ENCODE peak calls at places on chromosomes 13 and 19, in six cellular contexts. A is A549, M is mesendoderm, U is IMR-90, P is PC-3, K is SK-N-SH. S is an unnamed sample.

GRCh38 chr19:4676955-4677731 is 7.0 kb upstream of the MYDGF start:
- DNase-seq in A (peak; percentile 81), M (peak; percentile 94), U (peak; percentile 35), P (peak; percentile 53), K (peak; percentile 69), S (peak; percentile 90)

GRCh38 chr19:55319786-55320185 is 5.4 kb downstream of the TMEM150B start:
- DNase-seq in A (no peak), M (peak; percentile 90), U (peak; percentile 28), P (no peak), K (peak; percentile 83), S (peak; percentile 95)

GRCh38 chr19:55697069-55697440 is 22.0 kb downstream of the EPN1 start:
- DNase-seq in A (no peak), M (no peak), U (no peak), P (no peak), K (no peak), S (peak; percentile 72)

GRCh38 chr19:19420570-19421301 is 15.3 kb downstream of the GATAD2A start:
- DNase-seq in A (no peak), M (no peak), U (no peak), P (peak; percentile 54), K (no peak), S (no peak)

GRCh38 chr13:30319130-30319529 is 11.8 kb upstream of the KATNAL1 start:
- DNase-seq in A (no peak), M (no peak), U (no peak), P (no peak), K (no peak), S (no peak)

GRCh38 chr13:44967656-44968451 is 21.4 kb downstream of the NUFIP1 start:
- DNase-seq in A (peak; percentile 18), M (no peak), U (peak; percentile 31), P (peak; percentile 18), K (no peak), S (peak; percentile 58)

GRCh38 chr13:113557013-113557412 is 27.5 kb upstream of the TFDP1 start:
- DNase-seq in A (no peak), M (no peak), U (no peak), P (no peak), K (no peak), S (peak; percentile 44)

GRCh38 chr13:106416645-106417044 is 118.8 kb downstream of the EFNB2 start:
- DNase-seq in A (no peak), M (no peak), U (no peak), P (no peak), K (no peak), S (no peak)

GRCh38 chr13:95530178-95530577 is 22.3 kb upstream of the CLDN10 start:
- DNase-seq in A (peak; percentile 51), M (no peak), U (peak; percentile 5), P (peak; percentile 90), K (no peak), S (peak; percentile 84)

GRCh38 chr19:13012690-13013608 is 17.7 kb downstream of the NFIX start:
- DNase-seq in A (no peak), M (peak; percentile 47), U (peak; percentile 63), P (peak; percentile 78), K (no peak), S (peak; percentile 99)

GRCh38 chr19:19510432-19510831 is 4.9 kb downstream of the TSSK6 start:
- DNase-seq in A (no peak), M (peak; percentile 65), U (no peak), P (no peak), K (no peak), S (peak; percentile 81)

GRCh38 chr19:53867225-53868090 is at the start of gene MYADM:
- DNase-seq in A (peak; percentile 100), M (peak; percentile 100), U (peak; percentile 97), P (peak; percentile 100), K (peak; percentile 97), S (peak; percentile 100)

GRCh38 chr13:103009061-103009840 is 57.0 kb downstream of the SLC10A2 start:
- DNase-seq in A (no peak), M (no peak), U (no peak), P (no peak), K (no peak), S (no peak)

GRCh38 chr13:103004790-103005307 is 61.4 kb downstream of the SLC10A2 start:
- DNase-seq in A (no peak), M (no peak), U (no peak), P (no peak), K (no peak), S (no peak)

GRCh38 chr13:103007427-103007762 is 58.8 kb downstream of the SLC10A2 start:
- DNase-seq in A (no peak), M (no peak), U (no peak), P (no peak), K (no peak), S (no peak)

GRCh38 chr13:103002279-103002678 is 63.9 kb downstream of the SLC10A2 start:
- DNase-seq in A (no peak), M (no peak), U (no peak), P (no peak), K (no peak), S (no peak)

GRCh38 chr13:103006706-103007426 is 59.4 kb downstream of the SLC10A2 start:
- DNase-seq in A (no peak), M (no peak), U (no peak), P (no peak), K (no peak), S (no peak)
- H3K4me2 ChIP-seq in A (no peak overlapping the region), M (no peak overlapping the region), U (no peak overlapping the region), P (no peak overlapping the region), K (no peak overlapping the region), S (no peak overlapping the region)

GRCh38 chr19:11792942-11793341 is 5.4 kb upstream of the ZNF491 start:
- DNase-seq in A (no peak), M (no peak), U (no peak), P (no peak), K (no peak), S (no peak)
- H3K4me3 ChIP-seq in A (no peak overlapping the region), M (no peak overlapping the region), U (no peak overlapping the region), P (no peak overlapping the region), K (no peak overlapping the region), S (no peak overlapping the region)

GRCh38 chr13:74301200-74302063 is 167.2 kb upstream of the KLF12 start:
- DNase-seq in A (no peak), M (peak; percentile 18), U (peak; percentile 24), P (no peak), K (no peak), S (no peak)

GRCh38 chr13:74305876-74306275 is 171.7 kb upstream of the KLF12 start:
- DNase-seq in A (no peak), M (peak; percentile 83), U (no peak), P (no peak), K (no peak), S (no peak)

GRCh38 chr13:74306496-74306895 is 172.3 kb upstream of the KLF12 start:
- DNase-seq in A (no peak), M (peak; percentile 85), U (peak; percentile 45), P (peak; percentile 4), K (peak; percentile 20), S (no peak)
- H3K4me1 ChIP-seq in A (no peaks in the 10 kb centered on the region), M (no peaks in the 10 kb centered on the region), U (no peaks in the 10 kb centered on the region), P (no peaks in the 10 kb centered on the region), K (no peaks in the 10 kb centered on the region), S (peaks cover 3% of the 10 kb centered on the region)

GRCh38 chr13:59447031-59447430 is 716.7 kb downstream of the DIAPH3 start:
- DNase-seq in A (no peak), M (peak; percentile 39), U (no peak), P (no peak), K (peak; percentile 48), S (no peak)

GRCh38 chr13:59446391-59446790 is 717.3 kb downstream of the DIAPH3 start:
- DNase-seq in A (no peak), M (no peak), U (no peak), P (no peak), K (no peak), S (no peak)

GRCh38 chr13:59449750-59450149 is 714.0 kb downstream of the DIAPH3 start:
- DNase-seq in A (no peak), M (no peak), U (no peak), P (no peak), K (no peak), S (no peak)

GRCh38 chr13:59450218-59450617 is 713.5 kb downstream of the DIAPH3 start:
- DNase-seq in A (no peak), M (no peak), U (no peak), P (no peak), K (peak; percentile 15), S (no peak)

DNA sequence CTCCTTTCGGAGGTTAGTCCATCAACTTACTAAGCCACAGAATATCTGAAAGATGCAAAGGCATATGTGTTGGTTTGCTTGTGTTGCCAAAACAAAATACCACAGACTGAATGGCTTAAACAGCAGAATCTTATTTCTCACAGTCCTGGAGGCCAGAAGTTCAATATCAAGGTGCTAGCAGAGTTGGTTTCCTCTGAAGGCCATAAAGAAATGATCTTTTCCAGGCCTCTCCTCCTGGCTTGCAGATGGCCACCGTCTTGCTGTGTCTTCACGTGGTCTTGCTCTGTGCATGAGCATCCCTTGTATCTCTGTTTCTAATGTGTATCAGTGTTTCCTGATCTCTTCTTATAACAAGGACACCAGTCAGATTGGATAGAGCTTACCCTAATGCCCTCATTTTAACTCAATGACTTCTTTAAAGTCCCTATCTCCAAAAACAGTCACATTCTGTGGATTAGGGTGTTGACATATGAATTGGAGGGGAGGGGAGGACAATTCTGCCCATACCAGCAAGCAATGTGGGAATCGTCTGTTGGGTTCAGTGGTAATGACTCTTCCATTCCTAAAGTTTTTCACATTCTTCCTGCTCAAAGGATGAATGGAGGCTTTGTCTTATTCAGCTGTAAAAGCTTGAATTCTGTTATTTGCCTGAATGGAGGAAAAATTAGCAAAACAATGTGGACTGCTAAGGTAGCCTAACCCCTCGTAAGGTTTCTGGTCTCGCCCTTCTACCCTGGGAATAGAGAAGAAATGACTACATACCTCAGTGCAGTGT is 715.7 kb downstream of the DIAPH3 start:
- DNase-seq in A (no peak), M (peak; percentile 94), U (peak; percentile 75), P (no peak), K (no peak), S (no peak)
- H3K4me2 ChIP-seq in A (no peak overlapping the region), M (no peak overlapping the region), U (peak overlapping the region; percentile 42), P (no peak overlapping the region), K (peak overlapping the region; percentile 10), S (no peak overlapping the region)

GRCh38 chr19:49863935-49864320 is 3.4 kb downstream of the PNKP start:
- DNase-seq in A (no peak), M (no peak), U (no peak), P (no peak), K (no peak), S (no peak)
- H3K4me3 ChIP-seq in A (no peak overlapping the region), M (no peak overlapping the region), U (no peak overlapping the region), P (no peak overlapping the region), K (no peak overlapping the region), S (no peak overlapping the region)

GRCh38 chr13:40520916-40521315 is 145.5 kb downstream of the FOXO1 start:
- DNase-seq in A (no peak), M (no peak), U (no peak), P (no peak), K (no peak), S (no peak)
- H3K4me1 ChIP-seq in A (no peaks in the 10 kb centered on the region), M (peaks cover 8% of the 10 kb centered on the region), U (no peaks in the 10 kb centered on the region), P (no peaks in the 10 kb centered on the region), K (no peaks in the 10 kb centered on the region), S (no peaks in the 10 kb centered on the region)

GRCh38 chr19:7101498-7102253 is 32.2 kb downstream of the ZNF557 start:
- DNase-seq in A (no peak), M (no peak), U (no peak), P (no peak), K (no peak), S (no peak)
- H3K4me2 ChIP-seq in A (no peak overlapping the region), M (no peak overlapping the region), U (no peak overlapping the region), P (peak overlapping the region; percentile 36), K (no peak overlapping the region), S (no peak overlapping the region)

DNA sequence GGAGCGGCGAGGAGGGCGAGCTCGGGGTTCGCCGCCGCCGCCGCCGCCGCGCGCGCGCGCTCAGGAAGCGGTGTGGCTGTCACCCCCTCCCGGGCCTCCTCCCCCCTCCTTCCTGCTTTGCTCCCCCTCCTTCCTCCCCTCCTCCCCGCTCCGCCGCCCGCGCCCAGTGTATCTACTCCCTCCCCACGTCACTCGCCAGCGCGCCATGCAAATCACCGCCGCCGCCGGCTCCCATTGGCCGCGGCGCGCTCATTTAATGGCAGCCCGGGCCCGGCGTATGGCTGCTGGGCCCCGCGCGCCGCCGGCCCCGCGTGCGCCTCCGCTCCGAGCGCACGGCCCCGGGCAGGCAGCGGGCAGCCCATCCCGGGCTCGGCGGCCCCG is 335 bp upstream of the SOX1 start:
- DNase-seq in A (no peak), M (peak; percentile 84), U (no peak), P (no peak), K (peak; percentile 49), S (peak; percentile 89)
- H3K4me3 ChIP-seq in A (no peak overlapping the region), M (no peak overlapping the region), U (no peak overlapping the region), P (no peak overlapping the region), K (no peak overlapping the region), S (no peak overlapping the region)

S was measured in osteoblast.